ENCODE peak calls at places on chromosomes 4 and X, in five cellular contexts. R is DMS153, M is NCI-H1092 treated with DMSO at 0.1 percent for 48 hours, X is mesendoderm, G is NB4. V is an unnamed sample.

GRCh38 chr4:168501407-168501806 is 4.6 kb downstream of the PALLD start:
- DNase-seq in G (no peak), X (no peak), M (no peak), R (peak), V (peak)

GRCh38 chr4:95256108-95256835 is 292.5 kb downstream of the UNC5C start:
- DNase-seq in X (no peak), G (no peak), M (no peak), R (no peak), V (no peak)

GRCh38 chr4:54423066-54423465 is 194.0 kb downstream of the PDGFRA start:
- DNase-seq in X (no peak), R (peak), M (no peak), G (no peak), V (no peak)

GRCh38 chr4:153151535-153152452 is 52.4 kb upstream of the TRIM2 start:
- DNase-seq in R (peak), X (peak), M (peak), G (peak), V (peak)

GRCh38 chr4:147418206-147418605 is 62.7 kb upstream of the EDNRA start:
- DNase-seq in R (no peak), X (no peak), M (no peak), G (no peak), V (no peak)

GRCh38 chr4:157005193-157005592 is 33.6 kb upstream of the PDGFC start:
- DNase-seq in R (no peak), G (no peak), X (no peak), M (no peak), V (no peak)

GRCh38 chrX:69627744-69628143 is 11.8 kb downstream of the EDA start:
- DNase-seq in G (no peak), R (no peak), M (no peak), X (no peak), V (no peak)

GRCh38 chr4:176778491-176778890 is 14.2 kb downstream of the VEGFC start:
- DNase-seq in G (no peak), X (no peak), M (no peak), R (no peak), V (peak)

GRCh38 chr4:59818656-59819055 is 1381.5 kb upstream of the ADGRL3 start:
- DNase-seq in M (no peak), R (no peak), G (peak), X (no peak), V (no peak)

GRCh38 chr4:25862411-25863346 is at the start of gene SEL1L3:
- DNase-seq in R (no peak), X (no peak), G (peak), M (peak), V (peak)

GRCh38 chr4:83208371-83208770 is 76.2 kb downstream of the COQ2 start:
- DNase-seq in R (no peak), M (no peak), G (no peak), X (no peak), V (no peak)

GRCh38 chr4:130419576-130419975 is 1323.6 kb downstream of the C4orf33 start:
- DNase-seq in X (no peak), R (no peak), G (no peak), M (no peak), V (no peak)

GRCh38 chr4:176268963-176269362 is at the start of gene ASB5:
- DNase-seq in R (no peak), M (no peak), X (no peak), G (no peak), V (no peak)

GRCh38 chr4:138398297-138398696 is 156.1 kb upstream of the SLC7A11 start:
- DNase-seq in R (peak), M (peak), G (no peak), X (peak), V (peak)

GRCh38 chr4:99301376-99302164 is 10.8 kb upstream of the ADH1A start:
- DNase-seq in M (no peak), G (no peak), R (no peak), X (no peak), V (no peak)

GRCh38 chrX:110665636-110666035 is 130.0 kb downstream of the CHRDL1 start:
- DNase-seq in R (no peak), G (peak), X (peak), M (peak), V (peak)

GRCh38 chr4:112153222-112153791 is 8.1 kb downstream of the FAM241A start:
- DNase-seq in X (peak), G (peak), R (no peak), M (no peak), V (no peak)

GRCh38 chr4:23022032-23022431 is 329.3 kb downstream of the GBA3 start:
- DNase-seq in M (no peak), G (no peak), R (no peak), X (peak), V (no peak)

GRCh38 chrX:31497086-31497485 is 425.2 kb upstream of the FTHL17 start:
- DNase-seq in M (no peak), X (no peak), G (no peak), R (no peak), V (no peak)

GRCh38 chrX:39645059-39645895 is 452.5 kb downstream of the BCOR start:
- DNase-seq in G (peak), X (peak), M (no peak), R (no peak), V (no peak)

GRCh38 chrX:39840141-39841126 is 257.3 kb downstream of the BCOR start:
- DNase-seq in M (peak), G (no peak), X (no peak), R (no peak), V (peak)

GRCh38 chr4:30716671-30717207 is 3.4 kb upstream of the PCDH7 start:
- DNase-seq in M (peak), R (no peak), X (peak), G (no peak), V (peak)

GRCh38 chr4:25856756-25857155 is 6.0 kb downstream of the SEL1L3 start:
- DNase-seq in G (no peak), X (no peak), R (no peak), M (no peak), V (no peak)

GRCh38 chr4:190020790-190021717 is 6.0 kb downstream of the FRG2 start:
- DNase-seq in M (no peak), X (peak), R (no peak), G (no peak), V (no peak)

GRCh38 chr4:6118201-6118600 is 82.1 kb downstream of the JAKMIP1 start:
- DNase-seq in G (no peak), M (no peak), X (no peak), R (no peak), V (no peak)

GRCh38 chrX:110723844-110724243 is 71.8 kb downstream of the CHRDL1 start:
- DNase-seq in M (no peak), G (no peak), X (no peak), R (no peak), V (peak)

GRCh38 chrX:8274166-8274565 is 103.1 kb upstream of the VCX2 start:
- DNase-seq in M (no peak), G (no peak), R (no peak), X (no peak), V (no peak)

GRCh38 chrX:119734897-119735339 is 23.5 kb upstream of the SOWAHD start:
- DNase-seq in X (no peak), M (peak), G (no peak), R (peak), V (peak)

GRCh38 chr4:54840992-54841768 is 183.4 kb downstream of the KIT start:
- DNase-seq in X (peak), M (no peak), R (peak), G (peak), V (peak)

GRCh38 chr4:168562021-168562691 is 65.3 kb downstream of the PALLD start:
- DNase-seq in G (no peak), X (no peak), M (no peak), R (no peak), V (peak)

GRCh38 chr4:169314906-169315305 is 44.1 kb upstream of the SH3RF1 start:
- DNase-seq in X (no peak), M (peak), R (peak), G (no peak), V (peak)

GRCh38 chr4:37722000-37722638 is 35.9 kb upstream of the RELL1 start:
- DNase-seq in M (no peak), X (no peak), R (no peak), G (no peak), V (peak)

V was measured in NCI-H69.